ENCODE peak calls at places on chromosomes 6 and 20, in seven cellular contexts. I is T-helper 17 cell; Z is NCI-H1092 treated with DMSO at 0.1 percent for 48 hours; B is cardiac muscle cell; S is RCC 7860; R is ELR; J is activated CD4-positive, alpha-beta T cell treated with anti-CD3 and anti-CD28 coated beads, Interleukin-2, amount 50 U/mL, for 1 hour. U is an unnamed sample.

GRCh38 chr20:36856196-36856595 is 19.7 kb upstream of the TLDC2 start:
- DNase-seq in I (no peak), Z (no peak), B (peak; percentile 62), S (no peak), R (peak; percentile 84), J (no peak), U (no peak)

GRCh38 chr6:157193443-157193996 is 129.8 kb downstream of the TMEM242 start:
- DNase-seq in I (no peak), Z (no peak), B (no peak), S (no peak), R (no peak), J (no peak), U (no peak)

GRCh38 chr6:101830501-101831031 is 437.1 kb downstream of the GRIK2 start:
- DNase-seq in I (no peak), Z (no peak), B (peak; percentile 20), S (peak; percentile 63), R (peak; percentile 46), J (no peak), U (no peak)

GRCh38 chr6:116779569-116780164 is 14.1 kb upstream of the FAM162B start:
- DNase-seq in I (no peak), Z (peak; percentile 17), B (peak; percentile 58), S (peak; percentile 32), R (peak; percentile 73), J (no peak), U (no peak)

GRCh38 chr6:166814386-166814785 is 142.0 kb downstream of the RNASET2 start:
- DNase-seq in I (no peak), Z (peak; percentile 84), B (no peak), S (no peak), R (no peak), J (no peak), U (no peak)

GRCh38 chr20:8782804-8783203 is 286.1 kb upstream of the PLCB4 start:
- DNase-seq in I (no peak), Z (no peak), B (peak; percentile 78), S (no peak), R (no peak), J (no peak), U (no peak)

GRCh38 chr20:5612476-5613291 is 137.5 kb upstream of the SHLD1 start:
- DNase-seq in I (no peak), Z (no peak), B (peak; percentile 46), S (no peak), R (peak; percentile 54), J (no peak), U (no peak)

GRCh38 chr6:113668712-113669408 is 188.3 kb upstream of the MARCKS start:
- DNase-seq in I (no peak), Z (no peak), B (peak; percentile 18), S (no peak), R (no peak), J (no peak), U (no peak)

GRCh38 chr6:32116674-32117073 is 7.5 kb upstream of the TNXB start:
- DNase-seq in I (no peak), Z (no peak), B (no peak), S (no peak), R (peak; percentile 63), J (no peak), U (no peak)

GRCh38 chr6:30206152-30206551 is 7.1 kb downstream of the TRIM26 start:
- DNase-seq in I (no peak), Z (no peak), B (peak; percentile 15), S (peak; percentile 57), R (peak; percentile 37), J (no peak), U (no peak)

GRCh38 chr6:33673847-33674246 is 37.7 kb downstream of the UQCC2 start:
- DNase-seq in I (no peak), Z (no peak), B (no peak), S (no peak), R (no peak), J (no peak), U (no peak)

GRCh38 chr20:61355585-61355984 is 103.5 kb downstream of the CDH4 start:
- DNase-seq in I (no peak), Z (no peak), B (no peak), S (no peak), R (no peak), J (no peak), U (no peak)

GRCh38 chr6:163986313-163986712 is 571.8 kb downstream of the QKI start:
- DNase-seq in I (no peak), Z (no peak), B (peak; percentile 56), S (peak; percentile 82), R (peak; percentile 59), J (no peak), U (no peak)

GRCh38 chr6:7148100-7148822 is 40.5 kb downstream of the RREB1 start:
- DNase-seq in I (no peak), Z (no peak), B (no peak), S (peak; percentile 82), R (peak; percentile 94), J (no peak), U (no peak)

GRCh38 chr6:287500-287883 is 4.8 kb upstream of the DUSP22 start:
- DNase-seq in I (no peak), Z (no peak), B (no peak), S (no peak), R (no peak), J (no peak), U (no peak)

GRCh38 chr6:74068945-74069570 is 373.1 kb downstream of the CD109 start:
- DNase-seq in I (no peak), Z (no peak), B (peak; percentile 64), S (no peak), R (peak; percentile 73), J (no peak), U (no peak)

GRCh38 chr6:161303628-161304340 is 29.9 kb upstream of the AGPAT4 start:
- DNase-seq in I (no peak), Z (no peak), B (peak; percentile 32), S (no peak), R (peak; percentile 76), J (no peak), U (no peak)

GRCh38 chr6:119728220-119728750 is 378.7 kb upstream of the MAN1A1 start:
- DNase-seq in I (no peak), Z (no peak), B (no peak), S (no peak), R (no peak), J (no peak), U (no peak)

GRCh38 chr6:83574783-83575182 is 62.4 kb downstream of the PRSS35 start:
- DNase-seq in I (no peak), Z (no peak), B (no peak), S (no peak), R (no peak), J (no peak), U (no peak)

GRCh38 chr6:73579851-73580246 is 59.0 kb upstream of the EEF1A1 start:
- DNase-seq in I (no peak), Z (no peak), B (peak; percentile 96), S (peak; percentile 74), R (peak; percentile 92), J (no peak), U (no peak)

GRCh38 chr20:10523438-10523837 is 88.3 kb downstream of the SLX4IP start:
- DNase-seq in I (no peak), Z (peak; percentile 58), B (no peak), S (no peak), R (no peak), J (no peak), U (no peak)

GRCh38 chr20:44394520-44395182 is 39.2 kb downstream of the HNF4A start:
- DNase-seq in I (no peak), Z (no peak), B (peak; percentile 86), S (no peak), R (no peak), J (no peak), U (no peak)

U was measured in natural killer cell.